ENCODE peak calls at places on chromosomes 7 and 10, in four cellular contexts. R is epithelial cell of esophagus, J is breast epithelium, V is H1. Z is an unnamed sample.

GRCh38 chr10:123559823-123560092 is 106.4 kb upstream of the GPR26 start:
- DNase-seq in R (no peak), J (peak), V (no peak), Z (no peak)

GRCh38 chr7:70229242-70229641 is 631.0 kb downstream of the AUTS2 start:
- DNase-seq in R (no peak), J (no peak), V (no peak), Z (no peak)

GRCh38 chr7:106217089-106217542 is 67.7 kb downstream of the NAMPT start:
- DNase-seq in R (peak), J (no peak), V (no peak), Z (no peak)

GRCh38 chr10:127150136-127150535 is 46.3 kb downstream of the INSYN2A start:
- DNase-seq in R (peak), J (no peak), V (no peak), Z (no peak)

GRCh38 chr10:117130862-117131389 is 7.1 kb downstream of the VAX1 start:
- DNase-seq in R (no peak), J (no peak), V (no peak), Z (no peak)

GRCh38 chr7:87510430-87510875 is 35.0 kb upstream of the ABCB4 start:
- DNase-seq in R (no peak), J (no peak), V (no peak), Z (no peak)

GRCh38 chr10:86308056-86308455 is 58.5 kb downstream of the GRID1 start:
- DNase-seq in R (no peak), J (peak), V (no peak), Z (no peak)

GRCh38 chr10:90344226-90344625 is 513.6 kb downstream of the HTR7 start:
- DNase-seq in R (no peak), J (no peak), V (no peak), Z (no peak)

GRCh38 chr7:129434846-129435318 is 650 bp downstream of the STRIP2 start:
- DNase-seq in R (peak), J (no peak), V (no peak), Z (no peak)

GRCh38 chr7:151601521-151602305 is 82.0 kb upstream of the RHEB start:
- DNase-seq in R (peak), J (no peak), V (no peak), Z (no peak)

GRCh38 chr7:30032310-30033125 is 4.3 kb downstream of the PLEKHA8 start:
- DNase-seq in R (peak), J (no peak), V (no peak), Z (no peak)

GRCh38 chr7:133299620-133300019 is 46.7 kb downstream of the EXOC4 start:
- DNase-seq in R (no peak), J (no peak), V (no peak), Z (no peak)

GRCh38 chr7:69982197-69982596 is 383.9 kb downstream of the AUTS2 start:
- DNase-seq in R (no peak), J (no peak), V (no peak), Z (no peak)

GRCh38 chr7:147708871-147709270 is 881.7 kb upstream of the C7orf33 start:
- DNase-seq in R (no peak), J (no peak), V (no peak), Z (no peak)

GRCh38 chr7:141700848-141701371 is 1.1 kb downstream of the DENND11 start:
- DNase-seq in R (no peak), J (no peak), V (peak), Z (peak)

GRCh38 chr10:51445587-51445986 is 253.8 kb downstream of the CSTF2T start:
- DNase-seq in R (no peak), J (no peak), V (no peak), Z (no peak)

GRCh38 chr7:155644971-155645509 is 579 bp downstream of the RBM33 start:
- DNase-seq in R (peak), J (no peak), V (no peak), Z (peak)

GRCh38 chr7:80225361-80225760 is 90.7 kb downstream of the GNAI1 start:
- DNase-seq in R (no peak), J (no peak), V (no peak), Z (no peak)

GRCh38 chr7:99375070-99375807 is 709 bp downstream of the ARPC1B start:
- DNase-seq in R (peak), J (peak), V (peak), Z (peak)

GRCh38 chr7:12674861-12675260 is 12.6 kb upstream of the ARL4A start:
- DNase-seq in R (peak), J (no peak), V (peak), Z (peak)
- TF ChIP-seq CTCF in R (peak), J (no peak), V (peak), Z (no peak)

GRCh38 chr10:125216897-125217296 is 56.5 kb upstream of the CTBP2 start:
- DNase-seq in R (no peak), J (no peak), V (no peak), Z (no peak)

GRCh38 chr10:125214283-125214570 is 53.9 kb upstream of the CTBP2 start:
- DNase-seq in R (no peak), J (no peak), V (no peak), Z (no peak)

GRCh38 chr10:125218967-125219366 is 58.6 kb upstream of the CTBP2 start:
- DNase-seq in R (no peak), J (no peak), V (peak), Z (no peak)

GRCh38 chr10:125216309-125216708 is 55.9 kb upstream of the CTBP2 start:
- DNase-seq in R (no peak), J (no peak), V (no peak), Z (no peak)

DNA sequence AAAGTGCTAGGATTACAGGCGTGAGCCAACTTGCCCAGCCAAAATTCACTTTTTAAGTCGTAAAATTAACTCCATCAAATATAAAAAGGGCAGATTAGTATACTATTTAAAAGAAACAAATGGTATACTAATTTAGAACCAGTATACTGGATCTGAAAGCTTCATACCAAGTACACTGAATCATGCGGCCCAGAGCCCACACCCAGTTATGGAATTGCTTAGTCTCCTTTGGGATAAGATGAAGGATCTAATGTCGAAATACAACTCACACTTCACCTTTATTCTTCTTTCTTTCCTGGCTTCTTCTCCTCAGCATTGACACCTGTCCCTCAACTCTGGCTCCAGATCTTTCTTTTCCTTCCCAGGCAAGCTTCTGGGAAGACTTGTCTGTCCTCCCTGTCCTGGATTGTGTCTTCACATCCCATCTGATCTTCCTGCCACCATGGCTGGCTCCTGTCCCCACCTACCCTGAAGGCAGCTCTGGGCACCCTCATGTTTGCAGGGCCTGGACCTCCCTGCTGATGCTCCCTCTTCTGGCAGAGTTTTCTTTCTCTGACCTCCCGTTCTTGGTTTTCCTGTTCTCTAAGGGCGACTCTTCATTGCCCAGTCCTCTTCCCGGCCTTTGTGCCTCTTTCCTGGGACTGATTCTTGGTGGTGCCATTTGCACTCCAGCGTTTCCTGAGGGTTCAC is 57.8 kb upstream of the CTBP2 start:
- DNase-seq in R (peak), J (no peak), V (no peak), Z (no peak)
- TF ChIP-seq CTCF in R (peak), J (no peak), V (peak), Z (no peak)

GRCh38 chr7:140501941-140502340 is 22.6 kb upstream of the MKRN1 start:
- DNase-seq in R (no peak), J (no peak), V (no peak), Z (no peak)

GRCh38 chr7:140512317-140513000 is 33.2 kb upstream of the MKRN1 start:
- DNase-seq in R (peak), J (peak), V (no peak), Z (no peak)

GRCh38 chr7:140509789-140510188 is 30.5 kb upstream of the MKRN1 start:
- DNase-seq in R (peak), J (no peak), V (no peak), Z (no peak)

GRCh38 chr7:140506788-140507464 is 27.6 kb upstream of the MKRN1 start:
- DNase-seq in R (peak), J (no peak), V (peak), Z (no peak)
- TF ChIP-seq CTCF in R (peak), J (no peak), V (peak), Z (no peak)

GRCh38 chr10:115049318-115049717 is 43.8 kb upstream of the ATRNL1 start:
- DNase-seq in R (no peak), J (no peak), V (no peak), Z (no peak)
- TF ChIP-seq CTCF in R (no peak), J (no peak), V (peak), Z (no peak)

GRCh38 chr7:158705234-158705890 is 758 bp upstream of the NCAPG2 start:
- DNase-seq in R (no peak), J (no peak), V (peak), Z (no peak)
- TF ChIP-seq CTCF in R (no peak), J (no peak), V (no peak), Z (no peak)

DNA sequence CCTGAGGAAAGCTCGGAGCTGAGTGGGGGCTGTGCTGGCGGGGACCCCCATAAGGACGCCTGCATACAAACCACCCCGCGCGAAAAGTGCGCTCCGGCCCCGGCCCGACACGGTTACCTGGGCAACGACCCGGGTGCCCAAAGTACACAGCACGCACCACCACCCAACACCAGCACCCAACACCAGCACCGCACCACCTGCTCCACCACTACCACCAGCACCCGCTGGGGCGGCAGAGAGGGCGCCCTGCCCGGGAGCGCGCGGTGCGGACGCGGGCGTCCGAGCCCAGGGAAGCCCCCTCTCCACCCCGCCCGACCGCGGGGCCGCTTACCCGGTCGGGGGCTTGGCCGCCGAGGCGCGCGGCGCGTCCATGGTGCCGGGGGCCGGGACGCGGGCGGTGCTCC is 345 bp downstream of the COBL start:
- DNase-seq in R (no peak), J (peak), V (peak), Z (peak)
- TF ChIP-seq CTCF in R (no peak), J (no peak), V (no peak), Z (no peak)

GRCh38 chr10:119029613-119030420 is at the start of gene NANOS1:
- DNase-seq in R (no peak), J (no peak), V (peak), Z (peak)

GRCh38 chr10:119031496-119032059 is 2.1 kb downstream of the NANOS1 start:
- DNase-seq in R (no peak), J (no peak), V (peak), Z (no peak)

GRCh38 chr10:119030421-119031250 is 1.1 kb downstream of the NANOS1 start:
- DNase-seq in R (peak), J (no peak), V (peak), Z (peak)

GRCh38 chr10:119026301-119027110 is 3.0 kb upstream of the NANOS1 start:
- DNase-seq in R (no peak), J (no peak), V (peak), Z (no peak)

GRCh38 chr10:119028900-119029612 is 458 bp upstream of the NANOS1 start:
- DNase-seq in R (peak), J (peak), V (peak), Z (peak)
- TF ChIP-seq CTCF in R (no peak), J (no peak), V (peak), Z (peak)

DNA sequence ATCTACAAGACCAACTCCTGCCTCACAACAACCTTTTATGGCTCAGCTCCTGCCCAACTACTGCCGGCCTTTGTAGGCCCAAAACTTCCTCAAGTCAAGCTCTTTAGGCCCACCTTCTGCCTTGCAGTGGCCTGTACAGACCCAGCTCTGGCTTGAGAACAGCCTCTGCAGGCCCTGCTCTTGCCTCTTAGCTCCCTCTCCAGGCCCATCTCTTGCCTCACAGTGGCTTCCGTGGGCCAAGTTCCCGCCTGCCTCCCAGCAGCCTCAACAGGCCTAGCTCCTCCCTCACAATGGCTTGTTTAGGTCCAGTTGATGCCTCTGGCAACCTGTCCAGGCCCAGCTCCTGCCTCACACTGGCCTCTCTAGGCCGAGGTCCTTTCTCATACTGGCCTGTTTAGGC is 32.4 kb upstream of the VKORC1L1 start:
- DNase-seq in R (peak), J (no peak), V (no peak), Z (no peak)
- TF ChIP-seq CTCF in R (peak), J (no peak), V (no peak), Z (peak)